ENCODE peak calls at places on chromosomes 3 and 15, in nine cellular contexts. T is lower leg skin; P is AG04450; U is brain microvascular endothelial cell; O is fibroblast of the aortic adventitia; S is tibial artery; M is mesothelial cell of epicardium; N is CD8-positive, alpha-beta T cell; B is ovary. Z is an unnamed sample.
A peak's percentile ranks its signal among the peaks of the same experiment; 100 is the strongest.

GRCh38 chr3:52090131-52090548 is 33.8 kb upstream of the DUSP7 start:
- DNase-seq in T (no peak), P (peak; percentile 60), U (peak; percentile 91), O (peak; percentile 87), S (peak; percentile 91), M (no peak), N (no peak), B (peak; percentile 45), Z (peak; percentile 89)

GRCh38 chr3:159517105-159517504 is 471.5 kb upstream of the IL12A start:
- DNase-seq in T (no peak), P (no peak), U (no peak), O (no peak), S (no peak), M (no peak), N (no peak), B (no peak), Z (no peak)

GRCh38 chr15:44394062-44394461 is 33.4 kb upstream of the CTDSPL2 start:
- DNase-seq in T (no peak), P (no peak), U (peak; percentile 34), O (peak; percentile 69), S (no peak), M (no peak), N (no peak), B (no peak), Z (no peak)

GRCh38 chr3:118808743-118809142 is 225.9 kb downstream of the IGSF11 start:
- DNase-seq in T (no peak), P (no peak), U (no peak), O (no peak), S (no peak), M (no peak), N (no peak), B (no peak), Z (no peak)

GRCh38 chr3:195080571-195081141 is 190.3 kb downstream of the XXYLT1 start:
- DNase-seq in T (no peak), P (no peak), U (no peak), O (no peak), S (no peak), M (no peak), N (no peak), B (no peak), Z (no peak)

GRCh38 chr15:66952756-66953522 is 112.5 kb upstream of the SMAD3 start:
- DNase-seq in T (peak; percentile 61), P (no peak), U (no peak), O (no peak), S (no peak), M (no peak), N (no peak), B (no peak), Z (no peak)

GRCh38 chr3:145183261-145183660 is 977.7 kb downstream of the PLOD2 start:
- DNase-seq in T (no peak), P (no peak), U (no peak), O (peak; percentile 36), S (no peak), M (no peak), N (no peak), B (no peak), Z (no peak)

GRCh38 chr15:89179966-89180875 is 41.2 kb downstream of the RLBP1 start:
- DNase-seq in T (no peak), P (no peak), U (peak; percentile 40), O (peak; percentile 47), S (no peak), M (no peak), N (no peak), B (no peak), Z (peak; percentile 46)

GRCh38 chr3:116741462-116741861 is 31.9 kb downstream of the TUSC7 start:
- DNase-seq in T (no peak), P (no peak), U (no peak), O (no peak), S (no peak), M (no peak), N (no peak), B (no peak), Z (no peak)

DNA sequence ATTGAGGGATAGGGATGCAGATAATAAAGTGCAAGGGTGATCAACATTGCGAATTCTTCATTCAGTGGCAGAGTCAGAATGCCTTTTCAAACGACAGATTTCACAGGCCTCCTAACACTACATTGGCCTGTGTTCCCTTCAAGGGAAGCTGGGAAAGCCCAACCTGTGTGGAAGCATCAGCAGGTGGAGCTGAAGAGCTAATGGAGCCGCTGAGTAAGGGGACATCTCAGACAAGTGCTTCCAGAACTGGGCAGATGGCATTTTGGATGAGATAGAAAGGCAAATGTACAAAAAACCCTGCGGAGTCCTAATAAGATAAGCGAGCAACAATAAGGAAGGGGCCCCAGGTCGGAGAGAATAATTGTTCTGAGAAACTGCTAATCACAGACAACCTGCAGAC is 8.5 kb upstream of the SLC24A5 start:
- DNase-seq in T (no peak), P (no peak), U (no peak), O (peak; percentile 32), S (no peak), M (no peak), N (no peak), B (no peak), Z (peak; percentile 21)
- TF ChIP-seq CTCF in T (no peak), P (peak; percentile 62), U (peak; percentile 83), O (peak; percentile 53), S (peak; percentile 40), M (no peak), N (no peak), B (no peak), Z (peak; percentile 65)

GRCh38 chr3:132265008-132265407 is 52.2 kb upstream of the ACP3 start:
- DNase-seq in T (no peak), P (no peak), U (no peak), O (no peak), S (no peak), M (no peak), N (no peak), B (no peak), Z (no peak)

GRCh38 chr3:132267594-132267993 is 49.6 kb upstream of the ACP3 start:
- DNase-seq in T (no peak), P (no peak), U (no peak), O (no peak), S (no peak), M (no peak), N (no peak), B (no peak), Z (no peak)

GRCh38 chr3:132265488-132265887 is 51.7 kb upstream of the ACP3 start:
- DNase-seq in T (no peak), P (no peak), U (no peak), O (no peak), S (no peak), M (no peak), N (no peak), B (no peak), Z (no peak)

GRCh38 chr3:132273043-132273442 is 44.2 kb upstream of the ACP3 start:
- DNase-seq in T (no peak), P (no peak), U (no peak), O (no peak), S (no peak), M (no peak), N (no peak), B (no peak), Z (no peak)

GRCh38 chr3:132268956-132269355 is 48.3 kb upstream of the ACP3 start:
- DNase-seq in T (no peak), P (peak; percentile 4), U (no peak), O (peak; percentile 34), S (no peak), M (no peak), N (no peak), B (no peak), Z (peak; percentile 28)
- TF ChIP-seq CTCF in T (no peak), P (peak; percentile 58), U (peak; percentile 63), O (peak; percentile 52), S (no peak), M (peak; percentile 39), N (no peak), B (no peak), Z (peak; percentile 79)

GRCh38 chr3:78153973-78154372 is 1114.1 kb downstream of the ROBO2 start:
- DNase-seq in T (no peak), P (no peak), U (no peak), O (no peak), S (no peak), M (no peak), N (no peak), B (no peak), Z (no peak)

GRCh38 chr3:78148986-78149717 is 1109.3 kb downstream of the ROBO2 start:
- DNase-seq in T (no peak), P (no peak), U (no peak), O (no peak), S (no peak), M (no peak), N (no peak), B (no peak), Z (no peak)

GRCh38 chr3:78154521-78155186 is 1114.8 kb downstream of the ROBO2 start:
- DNase-seq in T (no peak), P (no peak), U (no peak), O (no peak), S (no peak), M (no peak), N (no peak), B (no peak), Z (no peak)
- TF ChIP-seq CTCF in T (no peak), P (no peak), U (no peak), O (no peak), S (no peak), M (no peak), N (no peak), B (no peak), Z (no peak)

GRCh38 chr3:127751163-127751621 is 71.1 kb downstream of the MGLL start:
- DNase-seq in T (no peak), P (no peak), U (no peak), O (no peak), S (no peak), M (no peak), N (no peak), B (no peak), Z (no peak)

GRCh38 chr3:127749361-127749760 is 73.0 kb downstream of the MGLL start:
- DNase-seq in T (no peak), P (no peak), U (no peak), O (no peak), S (no peak), M (no peak), N (no peak), B (no peak), Z (no peak)

GRCh38 chr3:127750226-127751031 is 71.9 kb downstream of the MGLL start:
- DNase-seq in T (no peak), P (peak; percentile 59), U (peak; percentile 59), O (peak; percentile 83), S (no peak), M (no peak), N (no peak), B (no peak), Z (peak; percentile 84)

GRCh38 chr3:127748754-127749327 is 73.5 kb downstream of the MGLL start:
- DNase-seq in T (no peak), P (no peak), U (no peak), O (peak; percentile 62), S (no peak), M (no peak), N (no peak), B (no peak), Z (no peak)

DNA sequence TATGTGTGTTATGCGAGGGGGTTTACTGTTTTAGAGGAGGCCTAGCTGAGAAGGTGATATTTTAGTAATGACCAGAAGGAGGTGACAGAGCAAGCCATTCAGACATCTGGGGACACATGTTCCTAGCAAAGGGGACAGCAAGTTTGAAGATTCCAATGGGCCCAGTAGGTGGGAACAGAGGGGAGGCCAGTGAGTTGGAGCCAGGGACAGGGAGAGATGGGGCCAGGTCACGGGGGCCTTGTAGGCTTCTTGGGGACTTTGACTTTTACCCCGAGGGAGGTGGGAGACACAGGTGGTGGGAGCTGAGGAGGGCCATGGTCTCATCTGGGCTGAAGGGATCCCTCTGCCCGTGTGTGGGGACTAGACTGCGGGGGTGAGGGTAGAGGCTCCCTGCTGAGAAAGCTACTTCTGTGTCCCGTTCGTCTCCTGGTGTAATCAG is 72.5 kb downstream of the MGLL start:
- DNase-seq in T (no peak), P (no peak), U (no peak), O (no peak), S (no peak), M (no peak), N (no peak), B (no peak), Z (no peak)
- TF ChIP-seq CTCF in T (no peak), P (no peak), U (peak; percentile 24), O (no peak), S (no peak), M (no peak), N (no peak), B (no peak), Z (peak; percentile 42)